ENCODE peak calls at places on chromosomes 11 and 22, in seven cellular contexts. O is HEK293T; U is nucleus accumbens; L is NCI-H1694 treated with DMSO at 0.1 percent for 48 hours; X is spleen; H is CD8-positive, alpha-beta T cell; Z is A172. K is an unnamed sample.

GRCh38 chr22:37209140-37209845 is 3.0 kb downstream of the SSTR3 start:
- DNase-seq in Z (no peak), O (no peak), U (no peak), L (no peak), X (peak), H (no peak), K (peak)

GRCh38 chr22:44881246-44881600 is 128.6 kb downstream of the PHF21B start:
- DNase-seq in X (no peak), H (no peak), L (no peak), Z (no peak), O (no peak), U (no peak), K (no peak)

GRCh38 chr11:34610324-34611041 is 10.4 kb upstream of the EHF start:
- DNase-seq in L (no peak), X (no peak), H (no peak), O (no peak), U (no peak), Z (no peak), K (no peak)

GRCh38 chr11:3041699-3042098 is 15.5 kb downstream of the CARS1 start:
- DNase-seq in L (no peak), U (no peak), O (no peak), H (no peak), Z (no peak), X (peak), K (peak)

GRCh38 chr22:49301398-49302149 is 526.1 kb downstream of the BRD1 start:
- DNase-seq in U (no peak), Z (no peak), H (peak), L (no peak), O (no peak), X (peak), K (no peak)

GRCh38 chr22:21985214-21985613 is 2.6 kb upstream of the TOP3B start:
- DNase-seq in L (no peak), U (no peak), H (no peak), O (no peak), X (peak), Z (no peak), K (no peak)

GRCh38 chr22:49152930-49153770 is 674.5 kb downstream of the BRD1 start:
- DNase-seq in X (peak), Z (no peak), U (no peak), O (no peak), H (no peak), L (no peak), K (no peak)

GRCh38 chr11:120432056-120433018 is 79.2 kb upstream of the GRIK4 start:
- DNase-seq in X (no peak), H (no peak), L (no peak), O (no peak), U (no peak), Z (peak), K (peak)

GRCh38 chr22:30705710-30706651 is 11.3 kb downstream of the OSBP2 start:
- DNase-seq in Z (peak), X (peak), L (peak), O (no peak), H (no peak), U (peak), K (peak)

GRCh38 chr11:103792981-103793468 is 243.4 kb upstream of the DDI1 start:
- DNase-seq in H (no peak), O (no peak), U (no peak), L (no peak), Z (no peak), X (no peak), K (no peak)

GRCh38 chr11:3666023-3666530 is 5.1 kb downstream of the CHRNA10 start:
- DNase-seq in X (no peak), U (no peak), O (no peak), Z (no peak), L (no peak), H (no peak), K (peak)

GRCh38 chr11:107259826-107260225 is 197.8 kb downstream of the CWF19L2 start:
- DNase-seq in H (no peak), O (no peak), U (peak), X (no peak), L (no peak), Z (no peak), K (no peak)

GRCh38 chr11:119533931-119534694 is 111.1 kb upstream of the THY1 start:
- DNase-seq in L (no peak), Z (peak), H (peak), X (peak), O (peak), U (no peak), K (peak)

K was measured in osteoblast.